ENCODE peak calls at places on chromosomes 7 and 10, in four cellular contexts. W, T, A and S are unnamed samples.

GRCh38 chr10:27373566-27374160 is 130.4 kb upstream of the RAB18 start:
- DNase-seq in W (no peak), T (no peak), A (no peak), S (no peak)

GRCh38 chr10:93757766-93758509 is at the start of gene LGI1:
- DNase-seq in W (no peak), T (no peak), A (no peak), S (peak)

GRCh38 chr10:69123306-69123746 is 652 bp upstream of the VPS26A start:
- DNase-seq in W (peak), T (peak), A (peak), S (peak)

GRCh38 chr10:22620140-22620857 is 94.1 kb downstream of the PIP4K2A start:
- DNase-seq in W (no peak), T (no peak), A (no peak), S (peak)

GRCh38 chr7:119465798-119466305 is 807.1 kb upstream of the KCND2 start:
- DNase-seq in W (no peak), T (no peak), A (no peak), S (no peak)

GRCh38 chr7:155020996-155021395 is 18.1 kb upstream of the PAXIP1 start:
- DNase-seq in W (peak), T (no peak), A (no peak), S (no peak)

GRCh38 chr7:32785365-32785764 is 106.2 kb downstream of the KBTBD2 start:
- DNase-seq in W (peak), T (no peak), A (no peak), S (no peak)

GRCh38 chr10:79321494-79321882 is 25.8 kb upstream of the PPIF start:
- DNase-seq in W (no peak), T (no peak), A (no peak), S (no peak)

GRCh38 chr10:71351628-71352319 is 32.7 kb downstream of the SLC29A3 start:
- DNase-seq in W (no peak), T (no peak), A (no peak), S (no peak)

GRCh38 chr7:26291699-26292538 is at the start of gene SNX10:
- DNase-seq in W (peak), T (peak), A (peak), S (peak)

GRCh38 chr7:28551311-28551710 is 139.0 kb downstream of the CREB5 start:
- DNase-seq in W (no peak), T (no peak), A (no peak), S (no peak)

GRCh38 chr7:43164757-43165156 is 52.3 kb downstream of the HECW1 start:
- DNase-seq in W (no peak), T (no peak), A (no peak), S (no peak)

GRCh38 chr10:60382946-60383681 is 6.6 kb downstream of the ANK3 start:
- DNase-seq in W (no peak), T (no peak), A (no peak), S (no peak)

GRCh38 chr7:101998904-101999236 is 181.4 kb downstream of the CUX1 start:
- DNase-seq in W (peak), T (no peak), A (no peak), S (peak)

GRCh38 chr7:16233519-16233918 is 187.8 kb downstream of the CRPPA start:
- DNase-seq in W (no peak), T (no peak), A (no peak), S (peak)

GRCh38 chr7:41956712-41957111 is 253.8 kb upstream of the INHBA start:
- DNase-seq in W (no peak), T (no peak), A (no peak), S (no peak)

GRCh38 chr10:96588601-96589419 is 2.0 kb upstream of the TM9SF3 start:
- DNase-seq in W (no peak), T (no peak), A (no peak), S (no peak)

GRCh38 chr10:79433324-79434222 is 11.9 kb downstream of the ZCCHC24 start:
- DNase-seq in W (no peak), T (no peak), A (no peak), S (no peak)

GRCh38 chr10:102375250-102375649 is 20.3 kb upstream of the NFKB2 start:
- DNase-seq in W (peak), T (no peak), A (no peak), S (no peak)

DNA sequence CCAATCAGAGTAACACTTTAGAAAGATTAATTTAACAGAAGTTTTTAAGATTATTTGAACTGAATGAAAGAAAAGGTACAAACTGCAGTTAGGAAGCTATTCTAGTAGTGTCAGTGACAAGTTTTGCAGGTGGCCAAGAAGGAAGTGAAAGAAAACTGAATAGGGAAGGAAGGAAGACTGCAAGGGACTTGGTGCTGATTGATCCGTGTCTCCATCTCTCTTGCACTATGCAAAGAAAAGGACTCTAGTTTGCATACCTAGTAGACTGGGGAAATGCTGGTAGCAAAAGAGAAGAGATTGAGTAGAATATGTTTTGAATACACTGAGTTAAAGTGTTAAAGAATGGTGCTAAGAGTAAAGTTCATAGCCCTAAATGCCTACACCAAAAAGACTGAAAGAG is 33.0 kb downstream of the OR6V1 start:
- DNase-seq in W (no peak), T (no peak), A (no peak), S (no peak)
- TF ChIP-seq FOXJ3 in W (no peak), T (no peak), A (no peak), S (no peak)

DNA sequence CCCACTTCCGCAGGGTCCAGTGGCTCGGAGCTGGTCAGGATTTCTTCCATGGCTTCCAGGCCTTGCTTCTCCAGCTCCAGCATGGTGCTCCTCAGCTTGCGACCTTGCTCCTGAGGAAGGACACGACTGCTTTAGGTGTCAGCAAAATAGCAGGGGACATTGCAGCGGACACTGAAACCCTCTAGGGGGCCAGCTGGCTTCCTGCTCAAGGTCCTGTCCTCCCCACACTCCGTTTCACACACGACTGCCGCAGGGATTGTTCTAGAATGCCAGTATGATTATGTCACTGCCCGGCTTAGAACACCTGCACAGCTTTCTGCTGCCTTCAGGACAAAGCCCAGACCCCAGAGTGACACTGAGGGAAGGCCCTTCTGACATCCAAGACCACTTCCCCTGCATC is 65.6 kb downstream of the SCRN1 start:
- DNase-seq in W (no peak), T (no peak), A (no peak), S (no peak)
- TF ChIP-seq FOXJ3 in W (no peak), T (no peak), A (no peak), S (no peak)

GRCh38 chr7:98669417-98670015 is 52.4 kb downstream of the NPTX2 start:
- DNase-seq in W (no peak), T (no peak), A (no peak), S (peak)
- TF ChIP-seq FOXJ3 in W (no peak), T (no peak), A (no peak), S (no peak)

GRCh38 chr7:74256446-74257408 is 2.5 kb upstream of the RFC2 start:
- DNase-seq in W (no peak), T (no peak), A (no peak), S (no peak)
- TF ChIP-seq FOXJ3 in W (no peak), T (no peak), A (no peak), S (no peak)

GRCh38 chr10:17850526-17850925 is 41.4 kb downstream of the MRC1 start:
- DNase-seq in W (no peak), T (no peak), A (no peak), S (no peak)

GRCh38 chr10:17859492-17860156 is 50.5 kb downstream of the MRC1 start:
- DNase-seq in W (no peak), T (no peak), A (no peak), S (no peak)

GRCh38 chr10:17857040-17857439 is 47.9 kb downstream of the MRC1 start:
- DNase-seq in W (no peak), T (no peak), A (no peak), S (no peak)

GRCh38 chr10:17851611-17852010 is 42.5 kb downstream of the MRC1 start:
- DNase-seq in W (no peak), T (no peak), A (no peak), S (no peak)

GRCh38 chr10:17854044-17854652 is 45.0 kb downstream of the MRC1 start:
- DNase-seq in W (no peak), T (no peak), A (no peak), S (no peak)
- TF ChIP-seq FOXJ3 in W (no peak), T (no peak), A (no peak), S (no peak)

GRCh38 chr7:150371996-150372270 is 3.3 kb downstream of the REPIN1 start:
- DNase-seq in W (peak), T (no peak), A (no peak), S (no peak)
- TF ChIP-seq FOXJ3 in W (no peak), T (no peak), A (no peak), S (no peak)

DNA sequence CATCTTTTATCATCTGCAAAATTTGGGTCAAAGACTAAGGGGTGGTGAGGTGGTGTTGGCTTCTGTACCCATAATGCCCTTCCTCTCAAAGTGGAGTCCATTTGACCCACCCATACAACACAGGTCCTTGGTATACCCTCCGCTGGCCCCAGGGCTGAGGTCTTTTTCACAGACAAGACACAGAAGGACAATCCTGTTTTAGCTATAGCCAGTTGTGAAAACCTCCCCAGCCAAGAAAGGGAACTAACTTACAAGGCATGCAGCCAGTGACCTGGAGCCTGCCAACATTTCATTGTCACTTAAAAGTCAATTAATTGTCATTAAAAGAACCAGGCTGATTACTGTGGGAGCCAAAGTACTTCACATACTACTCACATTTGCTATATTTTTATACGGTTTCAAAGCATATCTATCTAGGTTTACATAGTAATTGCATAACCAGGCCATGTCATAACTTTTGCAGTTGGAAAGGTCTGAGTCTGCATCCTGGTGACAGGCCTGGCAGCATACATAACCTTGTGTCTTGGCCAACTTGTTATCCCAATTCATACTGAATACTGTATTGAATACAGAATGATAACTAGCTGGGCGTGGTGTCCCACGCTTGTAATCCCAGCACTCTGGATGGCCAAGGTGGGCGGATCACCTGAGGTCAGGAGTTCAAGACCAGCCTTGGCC is 31.1 kb downstream of the NRBF2 start:
- DNase-seq in W (no peak), T (no peak), A (no peak), S (no peak)
- TF ChIP-seq FOXJ3 in W (no peak), T (no peak), A (no peak), S (no peak)

GRCh38 chr10:46291817-46292572 is 5.2 kb downstream of the ANTXRL start:
- DNase-seq in W (no peak), T (no peak), A (no peak), S (no peak)
- TF ChIP-seq FOXJ3 in W (no peak), T (no peak), A (no peak), S (no peak)

GRCh38 chr7:123791001-123791400 is 42.2 kb upstream of the WASL start:
- DNase-seq in W (no peak), T (no peak), A (no peak), S (no peak)
- TF ChIP-seq FOXJ3 in W (no peak), T (no peak), A (no peak), S (no peak)

GRCh38 chr10:24968349-24968748 is 15.9 kb upstream of the PRTFDC1 start:
- DNase-seq in W (no peak), T (no peak), A (no peak), S (no peak)
- TF ChIP-seq FOXJ3 in W (no peak), T (no peak), A (no peak), S (no peak)